ENCODE peak calls at places on chromosomes 6 and 20, in eight cellular contexts. V is fibroblast of the aortic adventitia, Y is left ventricle myocardium inferior, B is sigmoid colon, Q is HFF-Myc, I is AG10803, T is cardiac fibroblast, N is lower lobe of right lung. H is an unnamed sample.

GRCh38 chr20:40472905-40473304 is 216.1 kb downstream of the MAFB start:
- DNase-seq in Y (no peak), V (no peak), Q (no peak), N (no peak), B (no peak), I (no peak), T (no peak), H (no peak)

GRCh38 chr6:30013296-30013922 is 47.7 kb upstream of the POLR1H start:
- DNase-seq in V (peak; percentile 7), I (peak; percentile 5), N (no peak), B (no peak), Y (no peak), Q (no peak), T (peak; percentile 12), H (peak; percentile 26)

GRCh38 chr6:105994522-105995402 is 91.4 kb upstream of the PRDM1 start:
- DNase-seq in I (peak; percentile 91), Y (peak; percentile 41), Q (peak; percentile 35), V (peak; percentile 69), N (peak; percentile 74), B (peak; percentile 69), T (peak; percentile 76), H (peak; percentile 57)

GRCh38 chr20:17617868-17618672 is 48.2 kb downstream of the DSTN start:
- DNase-seq in I (no peak), T (no peak), V (no peak), N (peak; percentile 58), Y (peak; percentile 14), B (peak; percentile 72), Q (no peak), H (no peak)

GRCh38 chr20:58668901-58669286 is 17.8 kb downstream of the STX16 start:
- DNase-seq in B (no peak), I (no peak), V (no peak), Y (no peak), T (no peak), N (no peak), Q (no peak), H (no peak)

GRCh38 chr20:17044920-17045319 is 181.9 kb upstream of the PCSK2 start:
- DNase-seq in V (no peak), I (no peak), Q (no peak), N (no peak), Y (no peak), T (no peak), B (no peak), H (no peak)

GRCh38 chr20:20551409-20551808 is 161.0 kb downstream of the RALGAPA2 start:
- DNase-seq in B (no peak), N (no peak), Y (no peak), V (no peak), Q (no peak), I (no peak), T (no peak), H (no peak)

GRCh38 chr20:33933469-33933909 is 60.2 kb upstream of the RALY start:
- DNase-seq in B (peak; percentile 91), N (peak; percentile 61), Y (peak; percentile 46), V (peak; percentile 79), I (peak; percentile 76), T (peak; percentile 76), Q (no peak), H (peak; percentile 84)

GRCh38 chr6:57276946-57277345 is 40.5 kb upstream of the PRIM2 start:
- DNase-seq in T (no peak), Q (no peak), N (no peak), Y (no peak), V (no peak), B (no peak), I (peak; percentile 67), H (no peak)

GRCh38 chr6:148869589-148869988 is 122.8 kb downstream of the UST start:
- DNase-seq in Q (peak; percentile 77), B (no peak), Y (no peak), I (peak; percentile 93), N (no peak), V (peak; percentile 72), T (peak; percentile 95), H (no peak)

GRCh38 chr20:63903796-63904570 is 9.1 kb downstream of the DNAJC5 start:
- DNase-seq in B (no peak), N (no peak), I (no peak), V (no peak), Q (no peak), T (no peak), Y (no peak), H (no peak)

GRCh38 chr20:9269280-9269971 is 200.5 kb downstream of the PLCB4 start:
- DNase-seq in T (peak; percentile 39), B (no peak), V (no peak), Y (no peak), Q (no peak), I (peak; percentile 66), N (no peak), H (no peak)

GRCh38 chr6:73731285-73731684 is 35.3 kb downstream of the CD109 start:
- DNase-seq in Q (no peak), B (no peak), Y (no peak), V (no peak), I (no peak), T (no peak), N (no peak), H (no peak)

GRCh38 chr20:37347891-37348642 is 2.1 kb downstream of the SRC start:
- DNase-seq in N (no peak), B (peak; percentile 60), T (no peak), V (no peak), I (no peak), Q (no peak), Y (no peak), H (no peak)

GRCh38 chr6:1607557-1608221 is 2.0 kb upstream of the FOXC1 start:
- DNase-seq in Y (no peak), T (no peak), Q (no peak), B (peak; percentile 66), I (no peak), N (no peak), V (no peak), H (peak; percentile 22)

GRCh38 chr6:33049323-33049722 is 24.1 kb downstream of the HLA-DPA1 start:
- DNase-seq in V (no peak), T (peak; percentile 2), I (no peak), Q (no peak), N (no peak), B (no peak), Y (no peak), H (peak; percentile 61)
- TF ChIP-seq CTCF in V (peak; percentile 17), T (peak; percentile 20), I (no peak), Q (peak; percentile 44), N (peak; percentile 20), B (no peak), Y (peak; percentile 31), H (peak; percentile 61)

DNA sequence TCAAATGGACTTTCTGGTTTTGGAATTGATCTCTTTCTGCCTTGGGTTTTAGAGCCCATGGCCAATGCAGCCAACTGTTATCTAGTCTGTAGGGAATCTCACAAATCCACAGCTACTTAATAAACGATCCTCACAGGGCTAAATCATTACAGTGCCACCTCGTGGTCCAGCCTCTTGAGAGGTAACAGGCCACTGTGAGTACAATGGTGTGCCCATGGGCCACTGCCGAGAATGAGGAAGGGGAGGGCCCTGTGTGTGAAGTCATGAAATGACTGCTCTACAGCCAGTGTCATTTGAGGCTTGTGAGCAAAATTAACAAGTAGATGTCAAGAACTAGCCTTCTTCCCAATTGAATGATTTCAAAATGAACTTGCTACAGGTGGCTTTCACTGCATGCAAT is 54.3 kb upstream of the GMPR start:
- DNase-seq in Y (no peak), V (peak; percentile 30), B (no peak), I (peak; percentile 28), Q (no peak), T (peak; percentile 51), N (peak; percentile 62), H (peak; percentile 82)
- TF ChIP-seq CTCF in Y (peak; percentile 47), V (peak; percentile 25), B (no peak), I (peak; percentile 47), Q (peak; percentile 12), T (peak; percentile 41), N (peak; percentile 35), H (peak; percentile 38)

GRCh38 chr6:6823568-6824224 is 235.2 kb downstream of the LY86 start:
- DNase-seq in T (no peak), N (no peak), V (no peak), B (no peak), Q (no peak), Y (no peak), I (no peak), H (peak; percentile 35)
- TF ChIP-seq CTCF in T (no peak), N (no peak), V (no peak), B (no peak), Q (no peak), Y (no peak), I (no peak), H (no peak)

DNA sequence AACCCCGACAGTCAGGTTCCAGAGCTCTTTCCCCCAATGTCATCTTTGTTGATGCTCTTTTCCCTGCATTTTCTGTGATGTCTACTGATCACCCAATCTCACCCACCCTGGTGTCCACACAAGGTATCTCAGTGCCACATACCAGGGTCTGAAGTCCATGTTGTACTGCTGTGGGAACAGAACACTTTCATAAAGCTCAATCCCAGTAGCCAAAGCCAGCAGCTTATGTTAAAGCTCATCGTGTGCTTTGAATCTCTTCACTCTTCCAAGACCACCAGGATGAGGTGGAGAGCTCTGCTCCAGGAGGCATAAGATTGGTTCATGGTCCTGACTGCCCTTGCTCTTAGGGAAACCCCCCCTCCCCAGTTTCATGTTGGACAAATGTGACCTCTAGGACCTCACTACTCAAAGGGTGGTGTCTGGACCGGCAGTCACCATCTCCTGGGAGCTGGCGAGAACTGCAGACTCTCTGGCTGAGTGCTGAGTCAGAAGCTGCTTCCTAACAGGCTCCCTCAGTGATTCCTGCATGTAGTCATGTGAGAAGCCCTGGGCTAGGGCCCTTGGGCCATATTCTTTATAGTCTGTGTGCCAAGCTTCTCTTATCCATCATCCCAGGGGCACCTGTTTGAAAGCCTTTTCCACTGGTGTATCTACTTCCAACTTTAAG is 13.4 kb upstream of the CPNE5 start:
- DNase-seq in I (peak; percentile 68), N (no peak), B (no peak), V (peak; percentile 81), T (peak; percentile 91), Q (peak; percentile 58), Y (no peak), H (no peak)
- TF ChIP-seq CTCF in I (peak; percentile 7), N (no peak), B (no peak), V (peak; percentile 34), T (peak; percentile 16), Q (no peak), Y (no peak), H (no peak)

GRCh38 chr6:159217595-159218275 is 48.5 kb downstream of the FNDC1 start:
- DNase-seq in N (no peak), Y (no peak), I (peak; percentile 65), V (peak; percentile 23), Q (peak; percentile 29), T (no peak), B (no peak), H (peak; percentile 56)
- TF ChIP-seq CTCF in N (peak; percentile 35), Y (peak; percentile 48), I (peak; percentile 60), V (no peak), Q (peak; percentile 60), T (no peak), B (no peak), H (peak; percentile 49)

DNA sequence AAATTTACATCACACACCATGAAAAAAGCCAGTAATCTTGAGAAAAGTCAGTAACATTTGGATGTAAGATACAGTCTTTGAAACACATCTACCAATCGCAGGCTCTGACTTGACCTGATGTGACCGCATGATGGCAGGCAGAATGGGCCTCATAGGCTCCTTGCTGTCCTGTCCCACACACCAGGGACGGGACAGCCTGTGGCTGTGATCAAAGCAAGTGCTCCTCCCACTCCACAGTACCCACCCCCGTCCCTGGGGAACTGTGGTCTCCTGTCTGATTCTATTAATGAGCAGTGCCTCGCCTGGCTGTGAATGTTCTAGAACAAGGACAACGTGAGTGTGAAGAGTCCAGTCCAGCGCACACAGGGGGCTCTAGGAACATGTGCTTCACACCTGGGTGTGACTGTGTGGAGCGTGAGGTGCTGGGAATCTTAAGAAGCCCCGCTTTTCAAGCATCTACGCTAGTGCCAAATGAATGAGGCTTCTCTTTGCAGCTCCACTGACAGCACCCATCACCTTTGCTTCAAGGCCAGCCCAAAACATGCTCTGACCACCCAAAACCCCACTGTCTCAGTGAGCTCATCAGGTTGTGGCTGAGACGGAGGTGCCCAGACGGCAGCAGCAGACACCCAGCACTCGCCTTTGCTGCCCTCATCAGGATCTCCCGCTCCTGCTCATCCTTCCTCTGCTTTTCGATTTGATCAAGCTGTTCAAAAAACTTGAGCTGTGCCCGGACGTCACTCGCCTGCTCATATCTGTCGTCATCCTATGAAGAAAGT is 67.1 kb downstream of the TAF4 start:
- DNase-seq in B (no peak), V (no peak), T (no peak), I (no peak), Y (no peak), Q (no peak), N (no peak), H (no peak)
- TF ChIP-seq CTCF in B (no peak), V (no peak), T (no peak), I (no peak), Y (no peak), Q (no peak), N (no peak), H (no peak)